ENCODE peak calls at places on chromosomes 16 and 17, in ten cellular contexts. O, D, L, X, R, S, N, H, V and Z are unnamed samples.
A peak's percentile ranks its signal among the peaks of the same experiment; 100 is the strongest.

GRCh38 chr16:2745116-2745890 is 7.1 kb upstream of the SRRM2 start:
- DNase-seq in N (no peak), R (no peak), X (no peak), L (no peak), H (peak; percentile 57), D (no peak), S (no peak), O (no peak), V (no peak), Z (no peak)

GRCh38 chr17:8702996-8703395 is 41.6 kb downstream of the CCDC42 start:
- DNase-seq in D (no peak), L (no peak), X (no peak), R (peak; percentile 11), S (no peak), O (no peak), N (no peak), H (no peak), V (no peak), Z (peak; percentile 56)

GRCh38 chr16:4927661-4928060 is 9.3 kb downstream of the PPL start:
- DNase-seq in H (no peak), X (no peak), V (no peak), O (no peak), D (no peak), S (no peak), R (no peak), N (no peak), L (no peak), Z (no peak)

GRCh38 chr17:14201087-14201486 is 35.6 kb downstream of the CDRT15 start:
- DNase-seq in S (no peak), L (no peak), N (no peak), X (no peak), V (no peak), R (no peak), O (no peak), H (no peak), D (no peak), Z (no peak)

GRCh38 chr17:30580916-30581315 is 103.7 kb downstream of the GOSR1 start:
- DNase-seq in O (no peak), H (no peak), D (no peak), X (no peak), V (no peak), S (no peak), L (no peak), R (no peak), N (no peak), Z (no peak)

GRCh38 chr16:30985401-30986128 is 558 bp downstream of the HSD3B7 start:
- DNase-seq in L (peak; percentile 62), V (no peak), N (peak; percentile 63), S (peak; percentile 86), X (no peak), H (no peak), O (no peak), R (peak; percentile 69), D (peak; percentile 81), Z (no peak)

GRCh38 chr17:64657610-64658125 is 4.4 kb downstream of the SMURF2 start:
- DNase-seq in S (no peak), L (no peak), N (no peak), H (no peak), D (no peak), R (no peak), V (no peak), O (no peak), X (no peak), Z (no peak)

GRCh38 chr17:31413871-31414589 is 22.6 kb downstream of the RAB11FIP4 start:
- DNase-seq in R (no peak), V (no peak), L (peak; percentile 90), O (peak; percentile 87), X (no peak), S (no peak), H (peak; percentile 39), D (no peak), N (no peak), Z (no peak)

GRCh38 chr17:804541-805435 is 22.6 kb downstream of the MRM3 start:
- DNase-seq in H (no peak), N (no peak), R (no peak), X (no peak), S (no peak), V (no peak), D (no peak), L (peak; percentile 48), O (no peak), Z (no peak)

GRCh38 chr17:67637901-67638641 is 79.7 kb upstream of the NOL11 start:
- DNase-seq in S (no peak), R (no peak), N (no peak), H (no peak), L (no peak), X (no peak), O (no peak), V (no peak), D (peak; percentile 86), Z (no peak)

GRCh38 chr17:40703652-40704051 is at the start of gene KRT24:
- DNase-seq in L (no peak), R (no peak), S (no peak), N (no peak), X (no peak), V (no peak), O (no peak), D (no peak), H (no peak), Z (no peak)

GRCh38 chr17:40705567-40705966 is 2.0 kb upstream of the KRT24 start:
- DNase-seq in R (no peak), X (no peak), S (no peak), N (no peak), D (no peak), L (no peak), O (no peak), V (no peak), H (no peak), Z (no peak)

GRCh38 chr17:40699359-40699758 is 4.2 kb downstream of the KRT24 start:
- DNase-seq in O (no peak), D (no peak), S (no peak), X (no peak), N (no peak), L (no peak), V (no peak), R (peak; percentile 63), H (no peak), Z (no peak)

GRCh38 chr17:40699880-40700279 is 3.7 kb downstream of the KRT24 start:
- DNase-seq in S (no peak), V (no peak), D (no peak), X (no peak), R (no peak), N (no peak), L (no peak), O (no peak), H (no peak), Z (no peak)

DNA sequence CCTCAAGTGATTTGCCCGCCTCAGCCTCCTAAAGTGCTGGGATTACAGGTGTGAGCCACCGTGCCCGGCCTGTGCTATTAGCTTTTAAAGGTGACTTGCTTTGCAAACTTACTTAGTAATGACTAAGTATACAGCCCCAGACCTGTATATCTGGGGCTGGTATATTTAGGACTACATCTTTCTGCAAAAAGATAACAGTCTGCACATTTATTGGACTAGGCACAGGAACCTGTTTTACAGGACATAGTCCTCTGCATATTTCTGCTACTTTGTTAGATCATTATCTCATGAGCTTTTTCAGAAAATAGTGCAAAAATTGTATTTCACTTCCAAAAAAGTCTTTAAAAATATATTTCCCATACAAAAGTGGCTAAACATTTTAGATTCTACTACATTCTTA is 1.3 kb downstream of the KRT24 start:
- DNase-seq in V (no peak), S (no peak), O (no peak), X (no peak), R (no peak), D (no peak), N (no peak), H (no peak), L (no peak), Z (no peak)
- H3K27ac ChIP-seq in V (no peak overlapping the region), S (no peak overlapping the region), O (no peak overlapping the region), X (no peak overlapping the region), R (no peak overlapping the region), D (no peak overlapping the region), N (no peak overlapping the region), H (no peak overlapping the region), L (no peak overlapping the region), Z (no peak overlapping the region)

GRCh38 chr17:7236808-7237207 is 2.4 kb downstream of the PHF23 start:
- DNase-seq in V (no peak), X (no peak), N (no peak), S (no peak), D (no peak), H (peak; percentile 78), R (no peak), O (no peak), L (no peak), Z (no peak)
- H3K4me3 ChIP-seq in V (peak overlapping the region; percentile 97), X (peak overlapping the region; percentile 99), N (peak overlapping the region; percentile 99), S (no peak overlapping the region), D (peak overlapping the region; percentile 97), H (no peak overlapping the region), R (no peak overlapping the region), O (peak overlapping the region; percentile 99), L (peak overlapping the region; percentile 99), Z (no peak overlapping the region)

GRCh38 chr16:67016143-67016542 is 12.8 kb upstream of the CBFB start:
- DNase-seq in S (no peak), V (no peak), D (no peak), X (no peak), R (no peak), N (no peak), L (no peak), O (no peak), H (peak; percentile 41), Z (peak; percentile 29)

GRCh38 chr16:67016681-67017450 is 12.1 kb upstream of the CBFB start:
- DNase-seq in R (no peak), H (peak; percentile 44), S (no peak), O (no peak), X (no peak), L (no peak), V (no peak), D (no peak), N (no peak), Z (peak; percentile 69)

GRCh38 chr16:67014641-67015315 is 14.2 kb upstream of the CBFB start:
- DNase-seq in O (no peak), V (no peak), D (no peak), N (no peak), L (no peak), S (no peak), R (no peak), H (peak; percentile 20), X (no peak), Z (no peak)

GRCh38 chr16:67013823-67014640 is 14.9 kb upstream of the CBFB start:
- DNase-seq in N (peak; percentile 91), O (peak; percentile 81), V (peak; percentile 87), D (peak; percentile 68), S (peak; percentile 46), L (peak; percentile 86), H (peak; percentile 90), X (peak; percentile 90), R (peak; percentile 76), Z (peak; percentile 91)

DNA sequence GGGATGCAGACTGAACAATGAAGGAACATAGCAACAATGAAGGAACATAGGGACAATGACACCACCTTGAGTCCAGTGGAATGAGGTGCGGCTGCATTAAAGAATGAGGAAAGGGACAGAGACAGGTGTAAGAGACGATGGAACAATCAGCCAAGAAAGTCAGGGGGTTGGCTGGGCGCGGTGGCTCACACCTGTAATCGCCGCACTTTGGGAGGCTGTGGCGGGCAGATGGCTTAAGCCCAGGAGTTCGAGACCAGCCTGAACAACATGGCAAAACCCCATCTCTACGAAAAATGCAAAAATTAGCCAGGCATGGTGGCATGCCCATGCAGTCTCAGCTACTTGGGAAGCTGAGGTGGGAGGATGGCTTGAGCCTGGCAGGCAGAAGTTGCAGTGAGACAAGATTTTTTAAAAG is 13.6 kb upstream of the CBFB start:
- DNase-seq in V (no peak), N (no peak), X (no peak), H (peak; percentile 38), O (no peak), D (no peak), S (no peak), L (no peak), R (no peak), Z (peak; percentile 55)
- TF ChIP-seq CTCF in V (no peak), N (peak; percentile 14), X (no peak), H (no peak), O (no peak), D (no peak), S (peak; percentile 70), L (peak; percentile 3), R (no peak), Z (no peak)

GRCh38 chr17:38881600-38882191 is 11.8 kb downstream of the LASP1 start:
- DNase-seq in O (no peak), S (no peak), D (peak; percentile 52), L (peak; percentile 6), V (peak; percentile 67), X (peak; percentile 64), R (peak; percentile 80), H (no peak), N (peak; percentile 63), Z (peak; percentile 75)
- H3K27ac ChIP-seq in O (peak overlapping the region; percentile 61), S (no peak overlapping the region), D (peak overlapping the region; percentile 75), L (no peak overlapping the region), V (peak overlapping the region; percentile 79), X (peak overlapping the region; percentile 75), R (peak overlapping the region; percentile 57), H (peak overlapping the region; percentile 47), N (no peak overlapping the region), Z (peak overlapping the region; percentile 83)